ENCODE peak calls at places on chromosomes 7 and 10, in seven cellular contexts. S is K562, U is GM12878, G is HepG2, I is transverse colon, Q is upper lobe of left lung, L is H1. C is an unnamed sample.

GRCh38 chr7:38858281-38858884 is 50.6 kb downstream of the VPS41 start:
- DNase-seq in I (no peak), G (no peak), L (no peak), U (no peak), Q (no peak), S (no peak), C (no peak)

GRCh38 chr7:8363407-8364015 is 69.9 kb upstream of the NXPH1 start:
- DNase-seq in L (no peak), U (no peak), I (no peak), Q (no peak), G (no peak), S (no peak), C (no peak)

GRCh38 chr10:119393019-119393418 is 149.5 kb downstream of the RGS10 start:
- DNase-seq in G (no peak), Q (no peak), L (no peak), I (no peak), S (no peak), U (no peak), C (no peak)

GRCh38 chr7:125089171-125089570 is 159.5 kb upstream of the POT1 start:
- DNase-seq in L (no peak), I (no peak), Q (no peak), U (no peak), S (no peak), G (no peak), C (no peak)

GRCh38 chr7:5143935-5144903 is 45.8 kb upstream of the WIPI2 start:
- DNase-seq in Q (peak; percentile 24), G (no peak), S (peak; percentile 39), L (no peak), I (peak; percentile 23), U (peak; percentile 55), C (no peak)

GRCh38 chr10:99873846-99874245 is 91.4 kb downstream of the ABCC2 start:
- DNase-seq in L (no peak), S (no peak), I (no peak), Q (no peak), G (no peak), U (no peak), C (no peak)

GRCh38 chr10:76350583-76350982 is 919.2 kb downstream of the LRMDA start:
- DNase-seq in U (no peak), I (no peak), S (no peak), G (no peak), Q (no peak), L (no peak), C (no peak)

GRCh38 chr10:11713186-11713743 is 28.9 kb upstream of the ECHDC3 start:
- DNase-seq in Q (no peak), L (no peak), S (peak; percentile 53), I (peak; percentile 16), U (peak; percentile 59), G (no peak), C (no peak)

GRCh38 chr7:45592230-45592991 is 18.2 kb downstream of the ADCY1 start:
- DNase-seq in S (no peak), L (peak; percentile 37), I (no peak), U (no peak), G (no peak), Q (peak; percentile 13), C (no peak)

GRCh38 chr10:121368347-121369025 is 229.8 kb downstream of the FGFR2 start:
- DNase-seq in U (no peak), L (no peak), I (no peak), G (peak; percentile 78), S (no peak), Q (no peak), C (no peak)

GRCh38 chr7:33287738-33288137 is 158.4 kb downstream of the BBS9 start:
- DNase-seq in I (no peak), L (no peak), G (no peak), U (no peak), S (no peak), Q (no peak), C (no peak)

GRCh38 chr10:17064435-17064834 is 65.2 kb downstream of the CUBN start:
- DNase-seq in Q (no peak), L (no peak), G (no peak), S (no peak), I (no peak), U (no peak), C (no peak)

GRCh38 chr10:17061418-17061817 is 68.2 kb downstream of the CUBN start:
- DNase-seq in U (no peak), I (no peak), Q (no peak), L (no peak), G (no peak), S (no peak), C (no peak)

GRCh38 chr10:17065273-17065672 is 64.3 kb downstream of the CUBN start:
- DNase-seq in Q (no peak), I (no peak), L (no peak), G (no peak), S (no peak), U (no peak), C (no peak)

GRCh38 chr10:17062009-17062408 is 67.6 kb downstream of the CUBN start:
- DNase-seq in G (no peak), Q (no peak), S (no peak), I (no peak), L (no peak), U (no peak), C (no peak)

GRCh38 chr10:17062493-17063487 is 66.8 kb downstream of the CUBN start:
- DNase-seq in U (no peak), Q (no peak), G (peak; percentile 76), S (no peak), I (no peak), L (no peak), C (peak; percentile 69)
- TF ChIP-seq POLR2AphosphoS5 in U (no peak), Q (no peak), G (no peak), S (no peak), I (no peak), L (no peak), C (peak; percentile 27)

GRCh38 chr7:42222891-42223290 is 14.1 kb downstream of the GLI3 start:
- DNase-seq in U (no peak), S (no peak), G (no peak), L (no peak), I (peak; percentile 10), Q (no peak), C (peak; percentile 80)
- H3K4me1 ChIP-seq in U (no peaks in the 10 kb centered on the region), S (no peaks in the 10 kb centered on the region), G (no peaks in the 10 kb centered on the region), L (peaks cover 35% of the 10 kb centered on the region), I (no peaks in the 10 kb centered on the region), Q (no peaks in the 10 kb centered on the region), C (peaks cover 55% of the 10 kb centered on the region)

DNA sequence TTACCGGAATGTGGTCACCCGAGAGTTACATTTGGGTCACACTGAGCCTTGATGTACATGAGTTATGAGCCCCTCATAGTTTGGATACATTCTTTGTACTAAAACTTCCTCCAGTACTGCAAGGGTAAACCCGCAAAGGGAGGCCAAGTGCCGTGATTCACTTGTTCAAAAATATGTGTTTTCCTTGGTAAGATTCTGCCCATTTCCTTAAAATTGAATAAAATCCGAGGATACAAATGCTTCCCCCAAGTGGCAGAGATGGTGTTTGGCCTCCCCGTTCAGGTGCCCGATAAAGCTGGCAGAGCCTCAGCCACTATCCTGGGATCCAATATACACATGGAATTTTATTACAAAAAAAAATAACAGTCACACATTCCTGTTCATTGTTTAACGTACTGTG is 268.3 kb downstream of the DIP2C start:
- DNase-seq in S (no peak), I (no peak), G (no peak), L (no peak), Q (no peak), U (no peak), C (no peak)
- TF ChIP-seq EP300 in S (no peak), I (no peak), G (no peak), L (no peak), Q (no peak), U (no peak), C (no peak)

GRCh38 chr10:79422178-79422892 is 23.1 kb downstream of the ZCCHC24 start:
- DNase-seq in Q (no peak), G (no peak), I (no peak), S (no peak), U (no peak), L (no peak), C (peak; percentile 88)
- TF ChIP-seq POLR2AphosphoS5 in Q (no peak), G (no peak), I (no peak), S (no peak), U (no peak), L (no peak), C (peak; percentile 42)

GRCh38 chr10:110324201-110324804 is 19.6 kb upstream of the SMNDC1 start:
- DNase-seq in L (no peak), Q (no peak), S (no peak), G (no peak), I (no peak), U (no peak), C (no peak)
- H3K4me1 ChIP-seq in L (no peaks in the 10 kb centered on the region), Q (no peaks in the 10 kb centered on the region), S (no peaks in the 10 kb centered on the region), G (no peaks in the 10 kb centered on the region), I (no peaks in the 10 kb centered on the region), U (peaks cover 39% of the 10 kb centered on the region), C (no peaks in the 10 kb centered on the region)

C was measured in sigmoid colon.